ENCODE peak calls at places on chromosome 22, in six cellular contexts. J is GM23248, S is HCT116, F is MM.1S, A is GM23338, I is PC-3. T is an unnamed sample.
A peak's percentile ranks its signal among the peaks of the same experiment; 100 is the strongest.

GRCh38 chr22:22235564-22235963 is 9.0 kb upstream of the VPREB1 start:
- DNase-seq in J (peak; percentile 23), S (no peak), F (peak; percentile 76), A (peak; percentile 71), I (peak; percentile 32), T (peak; percentile 61)

GRCh38 chr22:29167032-29167911 is 38.4 kb upstream of the EMID1 start:
- DNase-seq in J (no peak), S (no peak), F (peak; percentile 85), A (no peak), I (no peak), T (no peak)

GRCh38 chr22:29311468-29312217 is 3.9 kb downstream of the RASL10A start:
- DNase-seq in J (peak; percentile 61), S (no peak), F (no peak), A (no peak), I (no peak), T (no peak)

GRCh38 chr22:41305646-41306045 is 4.3 kb downstream of the ZC3H7B start:
- DNase-seq in J (peak; percentile 95), S (no peak), F (no peak), A (no peak), I (peak; percentile 83), T (no peak)

GRCh38 chr22:32558681-32559355 is 84.2 kb downstream of the FBXO7 start:
- DNase-seq in J (peak; percentile 93), S (peak; percentile 75), F (no peak), A (no peak), I (peak; percentile 84), T (no peak)

GRCh38 chr22:48442663-48443062 is 1385.0 kb downstream of the BRD1 start:
- DNase-seq in J (no peak), S (no peak), F (no peak), A (no peak), I (no peak), T (no peak)

GRCh38 chr22:27866136-27867091 is 52.6 kb downstream of the PITPNB start:
- DNase-seq in J (peak; percentile 95), S (no peak), F (no peak), A (no peak), I (peak; percentile 85), T (no peak)

GRCh38 chr22:21866821-21867527 is 471 bp downstream of the MAPK1 start:
- DNase-seq in J (peak; percentile 69), S (no peak), F (no peak), A (peak; percentile 44), I (peak; percentile 11), T (peak; percentile 62)

DNA sequence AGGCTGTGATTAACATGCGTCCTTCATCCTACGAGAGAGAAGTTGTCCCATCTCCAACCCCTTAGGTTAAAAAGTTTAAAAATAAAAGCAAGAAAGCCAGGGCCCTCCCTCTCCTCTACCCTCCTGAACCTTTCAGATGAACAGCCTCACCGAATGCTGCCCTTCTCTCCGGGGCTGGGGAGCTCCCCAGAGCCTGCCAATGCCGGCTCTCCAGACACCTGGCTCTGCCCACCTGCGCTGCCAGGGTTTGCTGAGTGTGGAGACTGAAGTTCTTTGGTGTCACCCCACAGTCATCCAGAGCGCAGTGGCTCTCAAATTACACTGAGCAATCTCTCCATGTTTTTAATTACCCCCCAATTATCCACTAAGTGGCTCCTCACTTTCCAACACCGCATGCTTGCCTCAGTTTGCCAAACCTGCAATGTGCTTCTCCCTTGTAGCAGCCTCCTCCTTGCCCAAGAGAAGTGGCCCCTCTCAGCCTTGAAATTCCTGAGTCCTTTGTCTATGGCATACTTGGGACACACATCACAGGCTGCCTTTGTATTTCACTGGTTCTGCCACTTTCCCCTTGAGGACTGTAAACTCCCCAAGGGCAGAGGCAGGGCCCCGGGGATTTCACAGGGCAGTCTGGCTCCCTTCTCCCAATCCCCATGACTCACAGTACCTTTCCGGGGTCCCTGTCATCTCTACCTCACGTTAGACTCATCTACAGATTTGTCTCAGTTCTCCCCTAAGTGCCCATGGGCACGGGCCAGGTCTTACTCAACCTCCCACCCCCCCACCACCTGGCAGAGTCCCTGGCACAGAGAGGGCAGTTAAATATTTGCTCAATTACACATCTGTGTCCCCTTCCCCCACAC is 2.0 kb downstream of the MYH9 start:
- DNase-seq in J (peak; percentile 81), S (no peak), F (peak; percentile 82), A (peak; percentile 81), I (peak; percentile 94), T (peak; percentile 67)
- TF ChIP-seq EZH2phosphoT487 in J (no peak), S (no peak), F (no peak), A (no peak), I (no peak), T (no peak)

GRCh38 chr22:24585461-24585860 is 7.4 kb downstream of the LRRC75B start:
- DNase-seq in J (no peak), S (no peak), F (no peak), A (no peak), I (no peak), T (no peak)

GRCh38 chr22:24582111-24582814 is 10.6 kb downstream of the LRRC75B start:
- DNase-seq in J (no peak), S (no peak), F (no peak), A (no peak), I (no peak), T (no peak)

GRCh38 chr22:24584871-24585411 is 7.9 kb downstream of the LRRC75B start:
- DNase-seq in J (no peak), S (no peak), F (no peak), A (no peak), I (no peak), T (no peak)

GRCh38 chr22:24583972-24584790 is 8.7 kb downstream of the LRRC75B start:
- DNase-seq in J (no peak), S (no peak), F (no peak), A (peak; percentile 28), I (no peak), T (no peak)

GRCh38 chr22:24583221-24583971 is 9.5 kb downstream of the LRRC75B start:
- DNase-seq in J (peak; percentile 28), S (no peak), F (no peak), A (no peak), I (no peak), T (no peak)
- TF ChIP-seq EZH2phosphoT487 in J (no peak), S (no peak), F (no peak), A (no peak), I (no peak), T (no peak)

DNA sequence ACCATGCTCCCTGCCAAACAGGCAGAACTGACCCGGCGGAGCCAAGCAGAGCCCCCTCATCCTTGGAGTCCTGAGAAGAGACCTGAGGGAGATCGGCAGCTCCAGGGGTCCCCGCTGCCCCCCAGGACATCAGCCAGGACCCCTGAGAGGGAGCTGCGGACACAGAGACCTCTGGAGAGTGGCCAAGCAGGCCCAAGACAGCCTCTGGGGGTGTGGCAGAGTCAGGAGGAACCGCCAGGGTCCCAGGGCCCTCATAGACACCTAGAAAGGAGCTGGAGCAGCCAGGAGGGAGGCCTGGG is 37.5 kb downstream of the TRIOBP start:
- DNase-seq in J (no peak), S (no peak), F (no peak), A (no peak), I (no peak), T (no peak)
- TF ChIP-seq EZH2phosphoT487 in J (no peak), S (no peak), F (no peak), A (no peak), I (no peak), T (no peak)

DNA sequence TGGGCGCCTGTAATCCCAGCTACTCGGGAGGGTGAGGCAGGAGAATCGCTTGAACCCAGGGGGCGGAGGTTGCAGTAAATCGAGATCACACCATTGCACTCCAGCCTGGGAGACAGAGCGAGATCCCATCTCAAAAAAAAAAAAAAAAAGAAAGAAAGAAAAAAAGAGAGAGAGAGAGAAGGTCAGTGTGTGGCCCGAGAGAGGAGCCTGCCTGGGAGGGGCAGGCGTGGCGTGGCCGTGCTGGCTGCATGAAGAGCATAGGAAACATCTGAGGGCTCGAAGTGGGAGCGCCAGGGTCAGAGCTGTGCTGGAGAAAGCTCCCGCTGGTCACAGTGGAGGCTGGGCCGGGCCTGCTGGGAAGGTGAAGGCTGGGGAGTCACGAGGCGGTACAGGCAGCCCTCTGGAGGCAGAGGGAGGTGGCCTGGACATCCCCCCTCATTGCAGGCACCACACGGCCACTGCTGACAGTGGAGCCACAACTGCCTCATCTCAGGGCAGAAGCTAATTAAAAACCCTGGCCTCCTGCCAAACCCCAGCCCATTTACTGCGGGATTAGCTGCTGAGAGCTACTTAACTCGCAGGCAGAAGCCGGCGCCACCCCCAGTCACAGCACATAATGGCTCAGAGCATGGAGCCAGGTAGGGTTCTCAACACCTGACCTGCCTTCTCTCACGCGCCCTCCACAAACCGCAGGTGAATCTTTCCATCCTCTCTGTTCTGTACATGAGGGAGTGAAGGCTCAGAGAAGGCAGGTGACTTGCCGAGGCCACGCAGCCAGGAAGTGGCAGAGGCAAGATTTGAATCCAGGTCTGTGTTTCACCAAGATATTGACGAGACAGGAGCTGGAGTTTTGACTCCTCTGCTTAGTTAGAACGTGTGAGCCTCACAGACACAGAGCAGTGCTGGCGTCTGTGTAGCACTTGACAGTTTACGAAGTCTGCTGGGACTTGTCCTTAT is 32.6 kb downstream of the NFAM1 start:
- DNase-seq in J (no peak), S (no peak), F (peak; percentile 85), A (peak; percentile 54), I (no peak), T (peak; percentile 86)
- TF ChIP-seq EZH2phosphoT487 in J (no peak), S (no peak), F (no peak), A (no peak), I (no peak), T (no peak)

DNA sequence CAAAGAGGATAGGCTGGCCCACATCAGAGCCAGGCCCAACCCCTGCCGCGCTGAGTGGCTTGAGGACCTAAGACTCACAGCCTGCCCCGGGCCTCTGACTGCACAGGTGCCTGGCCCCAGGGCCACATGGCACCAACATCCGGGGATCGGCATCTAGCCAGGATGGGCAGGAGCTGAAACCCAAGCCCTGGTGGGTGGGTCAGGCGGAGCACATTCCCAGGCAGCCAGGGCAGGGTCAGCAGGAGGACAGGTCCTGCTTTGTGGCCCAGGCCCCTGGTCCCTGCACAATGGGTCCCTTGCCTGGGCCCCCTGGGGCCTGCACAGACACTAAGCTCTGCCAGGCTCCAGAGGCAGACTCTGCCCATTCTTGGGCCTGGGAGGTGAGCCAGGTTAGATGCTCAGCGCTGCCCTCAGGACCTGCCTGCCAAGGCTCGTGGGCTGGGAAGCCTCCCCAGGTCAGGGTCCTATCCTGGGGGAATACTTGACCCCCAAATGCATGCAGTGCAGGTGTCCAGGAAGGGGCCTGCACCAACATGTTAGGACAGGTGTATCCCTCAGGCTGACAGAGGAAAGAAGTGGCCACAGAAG is 33.5 kb downstream of the ARVCF start:
- DNase-seq in J (no peak), S (no peak), F (no peak), A (no peak), I (no peak), T (no peak)
- TF ChIP-seq EZH2phosphoT487 in J (no peak), S (no peak), F (no peak), A (no peak), I (no peak), T (no peak)

T was measured in neural progenitor cell.